ENCODE peak calls at places on chromosomes 12 and 14, in six cellular contexts. S is choroid plexus epithelial cell, C is tibial artery, X is HFFc6, B is A549, M is mesothelial cell of epicardium. T is an unnamed sample.

GRCh38 chr14:35594616-35595015 is 60.7 kb downstream of the INSM2 start:
- DNase-seq in S (peak), B (no peak), X (no peak), C (no peak), M (no peak), T (no peak)

GRCh38 chr12:108815875-108816594 is 41.3 kb downstream of the SSH1 start:
- DNase-seq in C (no peak), B (no peak), S (no peak), X (no peak), M (no peak), T (no peak)

GRCh38 chr12:65825573-65826512 is 1.6 kb downstream of the HMGA2 start:
- DNase-seq in M (peak), C (no peak), S (peak), B (peak), X (no peak), T (no peak)

GRCh38 chr12:128091931-128092330 is 175.0 kb upstream of the TMEM132C start:
- DNase-seq in X (no peak), B (no peak), M (no peak), S (no peak), C (no peak), T (no peak)

GRCh38 chr12:9707864-9708808 is 24.8 kb downstream of the CLECL1 start:
- DNase-seq in S (peak), M (peak), C (peak), X (peak), B (peak), T (no peak)

GRCh38 chr12:106601548-106601947 is 18.7 kb downstream of the RFX4 start:
- DNase-seq in X (no peak), C (no peak), S (no peak), M (no peak), B (no peak), T (no peak)

GRCh38 chr14:93619176-93619793 is 169.0 kb downstream of the PRIMA1 start:
- DNase-seq in C (no peak), B (peak), S (peak), X (peak), M (peak), T (no peak)

GRCh38 chr14:75533791-75534190 is 11.5 kb downstream of the BATF start:
- DNase-seq in S (no peak), C (no peak), M (no peak), X (no peak), B (no peak), T (no peak)

GRCh38 chr14:45364565-45364964 is 111.6 kb upstream of the MIS18BP1 start:
- DNase-seq in M (no peak), B (no peak), C (no peak), X (no peak), S (no peak), T (no peak)

GRCh38 chr14:61213116-61213720 is 67.9 kb downstream of the TMEM30B start:
- DNase-seq in M (no peak), B (no peak), X (peak), C (no peak), S (peak), T (no peak)

GRCh38 chr12:96208801-96209534 is 14.8 kb downstream of the ELK3 start:
- DNase-seq in X (no peak), S (peak), C (no peak), M (no peak), B (no peak), T (no peak)

GRCh38 chr12:2892246-2892645 is 1.6 kb downstream of the TULP3 start:
- DNase-seq in M (no peak), C (no peak), S (no peak), B (no peak), X (no peak), T (no peak)

GRCh38 chr12:57238854-57239554 is 9.5 kb downstream of the SHMT2 start:
- DNase-seq in M (peak), X (peak), C (peak), S (peak), B (peak), T (peak)

GRCh38 chr14:65495196-65495595 is 82.7 kb downstream of the FUT8 start:
- DNase-seq in M (no peak), B (no peak), C (no peak), S (peak), X (no peak), T (no peak)

GRCh38 chr14:54673193-54674121 is 106.5 kb downstream of the SAMD4A start:
- DNase-seq in B (no peak), C (no peak), S (peak), X (no peak), M (no peak), T (no peak)

GRCh38 chr12:114954626-114955025 is 270.7 kb upstream of the TBX3 start:
- DNase-seq in B (no peak), S (no peak), C (no peak), X (no peak), M (no peak), T (no peak)

GRCh38 chr14:48936352-48936751 is 649.8 kb downstream of the RPS29 start:
- DNase-seq in S (peak), C (no peak), X (no peak), M (no peak), B (no peak), T (no peak)

GRCh38 chr12:50699940-50700339 is 64.0 kb upstream of the ATF1 start:
- DNase-seq in S (peak), M (no peak), B (no peak), X (no peak), C (no peak), T (no peak)

GRCh38 chr12:103373088-103373523 is 122.7 kb downstream of the C12orf42 start:
- DNase-seq in S (no peak), B (no peak), X (no peak), M (no peak), C (no peak), T (no peak)

GRCh38 chr14:78446807-78447206 is 276.6 kb downstream of the NRXN3 start:
- DNase-seq in X (no peak), M (no peak), S (peak), C (no peak), B (no peak), T (no peak)

GRCh38 chr12:52013626-52014310 is 7.0 kb downstream of the TAMALIN start:
- DNase-seq in C (no peak), B (no peak), X (no peak), S (no peak), M (no peak), T (no peak)

GRCh38 chr14:104315625-104316024 is 177.2 kb downstream of the KIF26A start:
- DNase-seq in X (no peak), M (no peak), C (no peak), S (no peak), B (no peak), T (no peak)

GRCh38 chr12:60830381-60830780 is 1234.6 kb downstream of the SLC16A7 start:
- DNase-seq in M (no peak), X (no peak), C (no peak), B (no peak), S (peak), T (no peak)

GRCh38 chr14:91399868-91400640 is 17.6 kb downstream of the CCDC88C start:
- DNase-seq in M (no peak), B (no peak), S (no peak), X (no peak), C (no peak), T (no peak)

GRCh38 chr12:10747730-10748129 is 24.6 kb upstream of the YBX3 start:
- DNase-seq in B (no peak), M (no peak), C (no peak), X (no peak), S (no peak), T (no peak)

GRCh38 chr12:10753066-10753465 is 29.9 kb upstream of the YBX3 start:
- DNase-seq in S (peak), X (peak), B (no peak), C (no peak), M (no peak), T (no peak)

GRCh38 chr12:10750385-10750727 is 27.2 kb upstream of the YBX3 start:
- DNase-seq in C (no peak), M (no peak), B (no peak), S (no peak), X (no peak), T (no peak)

DNA sequence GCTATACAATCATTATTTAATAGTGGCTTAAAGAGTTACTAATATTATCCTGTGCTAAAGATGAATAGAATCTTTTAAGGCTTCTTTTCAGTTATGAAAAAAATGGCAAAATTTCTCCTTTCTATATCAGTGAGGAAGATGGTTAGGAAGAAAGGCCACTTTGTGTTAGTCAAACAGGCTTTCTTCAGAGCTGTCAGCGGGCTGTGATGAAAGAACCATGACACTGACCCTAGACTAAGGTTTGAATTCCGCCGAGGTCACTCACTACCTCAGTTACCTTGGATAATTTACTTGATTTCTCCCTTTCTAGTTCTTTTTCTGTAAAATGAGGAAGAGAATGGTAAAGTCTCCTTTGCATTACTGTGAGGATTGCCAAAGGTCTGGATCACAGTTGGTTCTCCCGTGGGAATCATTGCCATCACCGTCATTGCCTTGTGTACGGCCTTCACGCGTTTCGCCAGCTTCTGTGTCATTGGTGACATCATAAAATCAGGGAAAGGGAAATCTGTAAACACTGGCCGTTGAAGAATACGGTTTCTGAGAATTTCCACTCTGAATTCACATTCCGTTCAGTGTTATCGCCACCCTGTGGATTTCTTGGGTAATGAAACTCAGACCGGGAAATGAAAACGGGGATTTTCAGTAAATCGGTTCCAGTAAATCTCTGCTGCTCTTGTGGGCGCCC is 26.7 kb upstream of the YBX3 start:
- DNase-seq in B (peak), M (peak), C (peak), X (peak), S (peak), T (peak)
- TF ChIP-seq CTCF in B (peak), M (peak), C (peak), X (peak), S (peak), T (peak)

GRCh38 chr12:45674583-45674982 is 54.9 kb upstream of the ARID2 start:
- DNase-seq in B (peak), X (peak), S (peak), C (peak), M (peak), T (no peak)
- TF ChIP-seq CTCF in B (no peak), X (no peak), S (peak), C (no peak), M (no peak), T (no peak)

DNA sequence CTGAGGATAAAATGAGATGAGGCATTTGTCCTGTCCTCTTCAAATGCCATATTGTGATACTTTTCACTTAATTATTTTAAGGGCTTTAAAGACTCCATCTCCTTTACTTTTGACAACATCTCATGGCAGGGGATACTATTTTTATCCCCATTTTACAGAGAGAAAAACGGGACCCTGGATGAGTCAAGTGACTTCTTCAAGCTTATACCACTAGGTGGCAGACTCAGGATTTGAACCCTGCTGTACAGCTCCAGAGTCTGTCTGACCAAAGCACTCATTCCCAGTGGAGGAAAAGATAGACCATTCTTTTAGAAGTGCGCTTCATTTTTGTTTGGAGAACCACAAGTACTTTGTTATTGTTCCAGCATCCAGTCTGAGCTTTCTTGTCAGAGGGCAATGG is 1.7 kb upstream of the SMOC1 start:
- DNase-seq in C (no peak), B (peak), X (no peak), M (no peak), S (peak), T (no peak)
- TF ChIP-seq CTCF in C (peak), B (peak), X (peak), M (peak), S (peak), T (peak)

GRCh38 chr14:32405856-32406255 is 76.8 kb downstream of the AKAP6 start:
- DNase-seq in C (no peak), M (no peak), X (no peak), B (no peak), S (no peak), T (no peak)
- TF ChIP-seq CTCF in C (no peak), M (no peak), X (peak), B (no peak), S (peak), T (no peak)

DNA sequence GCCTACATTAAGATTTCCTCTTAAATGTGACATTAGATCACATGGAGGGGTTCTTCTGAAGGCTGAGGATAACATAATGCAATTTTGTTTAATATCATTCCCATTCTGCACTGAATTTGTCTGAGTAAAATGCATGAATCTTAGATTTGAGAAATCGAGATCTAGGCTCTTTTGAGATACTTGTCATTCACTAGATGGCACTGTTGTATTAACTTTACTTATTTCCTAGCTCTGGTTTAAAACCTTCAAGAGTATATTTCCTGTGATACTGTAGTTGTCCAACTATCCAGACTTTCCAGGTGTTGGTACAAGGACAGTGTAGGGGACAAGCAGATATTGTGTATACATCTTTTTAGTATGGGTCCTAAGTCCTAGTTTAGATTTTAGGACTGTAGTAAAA is 91.7 kb upstream of the SEL1L start:
- DNase-seq in X (peak), B (peak), M (no peak), S (peak), C (no peak), T (no peak)
- TF ChIP-seq CTCF in X (peak), B (peak), M (no peak), S (no peak), C (peak), T (no peak)

DNA sequence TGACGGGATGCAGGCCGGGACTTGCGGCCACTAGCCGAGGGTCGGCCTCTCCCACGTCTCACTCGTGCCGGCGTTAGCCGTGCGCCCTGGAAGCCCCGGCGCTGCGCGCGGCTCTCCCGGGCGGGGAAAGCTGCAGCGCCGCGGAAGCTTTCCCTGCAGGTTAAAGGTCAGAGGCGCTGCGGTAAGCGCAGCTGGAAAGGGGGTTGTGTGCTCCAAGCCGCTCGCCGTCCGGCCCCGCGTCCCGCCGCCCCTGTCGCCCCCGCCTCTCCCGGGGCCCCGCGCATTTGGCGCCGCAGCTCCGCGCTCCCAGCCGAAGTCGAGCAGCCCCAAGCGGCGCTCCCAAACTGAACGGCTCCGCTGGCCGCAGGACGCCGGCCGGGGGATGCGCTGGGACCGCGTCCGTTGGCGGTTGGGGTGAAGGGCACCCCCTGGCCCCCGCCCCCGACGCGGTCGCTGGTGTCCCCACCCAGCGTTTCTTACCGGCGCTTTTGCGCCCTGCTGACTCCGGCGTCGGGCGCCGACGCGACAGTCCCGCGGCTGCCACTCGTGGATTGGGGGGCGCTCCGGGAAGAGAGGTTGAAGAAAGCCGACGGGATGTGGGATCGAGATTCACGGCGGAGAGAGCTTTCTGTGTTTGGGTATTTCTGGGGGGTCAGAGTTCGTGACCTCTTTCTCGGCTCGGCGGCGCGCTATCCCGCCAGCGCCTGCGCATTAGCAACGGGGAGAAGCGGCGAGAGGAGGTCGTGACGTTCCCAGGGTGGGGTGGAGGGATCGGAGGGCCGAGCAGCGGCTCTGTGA is at the start of gene NR2C1:
- DNase-seq in M (peak), X (peak), S (peak), C (peak), B (peak), T (peak)
- TF ChIP-seq CTCF in M (no peak), X (no peak), S (no peak), C (no peak), B (no peak), T (no peak)

DNA sequence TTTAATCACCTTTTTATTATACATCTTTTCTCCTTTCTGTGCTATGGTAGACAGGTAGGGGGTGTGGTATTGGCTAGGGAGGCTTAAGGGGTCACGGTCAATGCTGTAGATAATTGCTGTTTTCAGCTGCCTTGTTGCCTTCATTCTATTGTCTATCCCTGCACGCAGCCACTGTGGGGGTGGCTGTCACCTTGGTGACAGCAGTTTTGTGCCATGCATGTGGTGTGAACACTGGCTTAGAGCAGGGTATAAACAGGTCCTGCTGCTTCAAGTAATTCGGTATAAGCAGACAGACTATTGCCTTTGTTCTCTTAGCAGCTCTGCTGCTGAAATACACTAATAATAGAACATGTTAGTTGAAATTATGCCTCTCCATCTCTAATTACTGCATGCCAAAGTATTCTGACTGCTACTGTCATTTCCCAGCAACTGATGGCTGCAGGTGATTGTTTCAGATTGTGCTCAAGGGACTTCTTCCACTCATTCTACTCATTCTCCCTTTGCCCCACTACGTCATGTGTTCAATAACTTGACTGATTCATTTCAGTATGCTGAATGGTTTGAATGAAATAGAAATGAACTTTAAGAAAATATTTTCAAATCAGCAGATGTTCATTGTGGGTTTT is 34.6 kb downstream of the PTPRO start:
- DNase-seq in M (no peak), B (no peak), S (no peak), X (no peak), C (no peak), T (no peak)
- TF ChIP-seq CTCF in M (no peak), B (no peak), S (no peak), X (no peak), C (no peak), T (no peak)